ENCODE peak calls at places on chromosomes 2 and 18, in five cellular contexts. One of them, this sample, is unnamed.

GRCh38 chr2:138087761-138088602 is 123.7 kb downstream of the HNMT start:
- DNase-seq in HCT116: no peak
- DNase-seq in foreskin fibroblast: no peak
- DNase-seq in coronary artery: no peak
- DNase-seq in AG10803: no peak
- DNase-seq in this sample: no peak

GRCh38 chr18:54946149-54946581 is 13.1 kb downstream of the CCDC68 start:
- DNase-seq in AG10803: no peak
- DNase-seq in coronary artery: no peak
- DNase-seq in foreskin fibroblast: no peak
- DNase-seq in HCT116: peak
- DNase-seq in this sample: peak

GRCh38 chr2:240632291-240632670 is 7.0 kb downstream of the GPR35 start:
- DNase-seq in AG10803: no peak
- DNase-seq in foreskin fibroblast: no peak
- DNase-seq in HCT116: no peak
- DNase-seq in coronary artery: peak
- DNase-seq in this sample: no peak

GRCh38 chr2:170250584-170250983 is 72.6 kb downstream of the MYO3B start:
- DNase-seq in HCT116: no peak
- DNase-seq in foreskin fibroblast: no peak
- DNase-seq in coronary artery: no peak
- DNase-seq in AG10803: no peak
- DNase-seq in this sample: no peak

GRCh38 chr2:62014102-62014501 is 108.6 kb downstream of the COMMD1 start:
- DNase-seq in HCT116: no peak
- DNase-seq in foreskin fibroblast: peak
- DNase-seq in coronary artery: peak
- DNase-seq in AG10803: peak
- DNase-seq in this sample: peak

GRCh38 chr2:145166716-145167115 is 646.8 kb upstream of the ZEB2 start:
- DNase-seq in foreskin fibroblast: peak
- DNase-seq in coronary artery: no peak
- DNase-seq in HCT116: no peak
- DNase-seq in AG10803: peak
- DNase-seq in this sample: no peak

GRCh38 chr2:215775106-215775505 is 238.2 kb downstream of the MREG start:
- DNase-seq in AG10803: peak
- DNase-seq in foreskin fibroblast: peak
- DNase-seq in HCT116: no peak
- DNase-seq in coronary artery: no peak
- DNase-seq in this sample: no peak

GRCh38 chr2:99031991-99032390 is 96.0 kb upstream of the CRACDL start:
- DNase-seq in AG10803: no peak
- DNase-seq in coronary artery: no peak
- DNase-seq in HCT116: no peak
- DNase-seq in foreskin fibroblast: no peak
- DNase-seq in this sample: no peak

GRCh38 chr2:120722603-120723421 is 12.9 kb upstream of the GLI2 start:
- DNase-seq in AG10803: peak
- DNase-seq in HCT116: no peak
- DNase-seq in foreskin fibroblast: peak
- DNase-seq in coronary artery: no peak
- DNase-seq in this sample: peak

GRCh38 chr2:95025406-95026319 is at the start of gene MAL:
- DNase-seq in coronary artery: no peak
- DNase-seq in HCT116: no peak
- DNase-seq in AG10803: no peak
- DNase-seq in foreskin fibroblast: peak
- DNase-seq in this sample: peak

This sample was measured in MG63.